ENCODE peak calls at places on chromosomes 13 and 19, in seven cellular contexts. G, H, X, W, M, Y and J are unnamed samples.

GRCh38 chr19:30864460-30865215 is 484.6 kb downstream of the TSHZ3 start:
- DNase-seq in G (peak; percentile 10), W (no peak), Y (no peak), X (no peak), M (no peak), H (no peak), J (no peak)

GRCh38 chr19:13846533-13847032 is 30.4 kb upstream of the NANOS3 start:
- DNase-seq in M (no peak), Y (peak; percentile 82), W (no peak), X (peak; percentile 95), H (peak; percentile 94), G (peak; percentile 96), J (peak; percentile 88)

GRCh38 chr13:74290324-74290773 is 156.1 kb upstream of the KLF12 start:
- DNase-seq in M (no peak), W (no peak), G (peak; percentile 73), Y (peak; percentile 11), H (peak; percentile 59), X (peak; percentile 73), J (no peak)

GRCh38 chr19:53977991-53978731 is 13.3 kb upstream of the CACNG6 start:
- DNase-seq in H (no peak), W (peak; percentile 97), X (no peak), G (peak; percentile 98), Y (peak; percentile 99), M (peak; percentile 26), J (peak; percentile 3)

GRCh38 chr19:6226444-6227155 is 53.2 kb downstream of the MLLT1 start:
- DNase-seq in M (no peak), X (no peak), H (no peak), W (no peak), G (no peak), Y (no peak), J (no peak)

GRCh38 chr19:16078759-16079707 is 2.7 kb downstream of the TPM4 start:
- DNase-seq in Y (no peak), W (peak; percentile 82), M (no peak), H (no peak), G (peak; percentile 60), X (peak; percentile 74), J (no peak)

GRCh38 chr19:5624154-5624663 is 1.3 kb downstream of the SAFB start:
- DNase-seq in W (no peak), G (peak; percentile 45), Y (no peak), X (peak; percentile 18), M (no peak), H (no peak), J (no peak)

GRCh38 chr13:100280681-100281080 is 191.8 kb downstream of the PCCA start:
- DNase-seq in W (no peak), Y (no peak), X (no peak), H (no peak), M (no peak), G (no peak), J (no peak)

GRCh38 chr13:26045123-26045522 is 6.7 kb downstream of the SHISA2 start:
- DNase-seq in M (no peak), Y (no peak), W (no peak), H (no peak), G (no peak), X (no peak), J (no peak)

GRCh38 chr13:32200741-32201140 is 114.4 kb downstream of the ZAR1L start:
- DNase-seq in W (no peak), Y (no peak), G (no peak), M (no peak), X (no peak), H (no peak), J (no peak)

GRCh38 chr13:80742027-80742426 is 401.1 kb upstream of the SPRY2 start:
- DNase-seq in W (no peak), G (no peak), M (no peak), H (no peak), X (no peak), Y (no peak), J (no peak)

GRCh38 chr13:105773887-105774538 is 761.4 kb downstream of the EFNB2 start:
- DNase-seq in X (peak; percentile 82), H (no peak), W (no peak), M (no peak), Y (no peak), G (no peak), J (no peak)

GRCh38 chr19:43507880-43508279 is 3.3 kb upstream of the PHLDB3 start:
- DNase-seq in Y (no peak), X (no peak), W (no peak), G (no peak), H (no peak), M (no peak), J (no peak)

GRCh38 chr19:45354443-45354842 is 13.9 kb downstream of the KLC3 start:
- DNase-seq in Y (no peak), G (no peak), X (no peak), W (no peak), H (no peak), M (no peak), J (no peak)

GRCh38 chr13:51817717-51818116 is 13.8 kb upstream of the DHRS12 start:
- DNase-seq in W (no peak), M (no peak), Y (no peak), G (no peak), X (no peak), H (no peak), J (no peak)

GRCh38 chr19:38255759-38256052 is 468 bp downstream of the PPP1R14A start:
- DNase-seq in Y (peak; percentile 21), M (no peak), H (no peak), G (peak; percentile 66), X (no peak), W (no peak), J (no peak)

GRCh38 chr19:43605875-43606568 is 5.9 kb upstream of the SRRM5 start:
- DNase-seq in H (no peak), G (no peak), X (no peak), M (no peak), Y (no peak), W (no peak), J (no peak)

GRCh38 chr13:43058318-43058674 is 34.9 kb downstream of the DNAJC15 start:
- DNase-seq in M (no peak), G (peak; percentile 65), Y (peak; percentile 23), X (no peak), H (no peak), W (no peak), J (no peak)

GRCh38 chr13:107870400-107870799 is 344.9 kb downstream of the LIG4 start:
- DNase-seq in Y (no peak), M (no peak), G (no peak), H (no peak), X (no peak), W (no peak), J (no peak)

GRCh38 chr13:22001336-22001735 is 330.5 kb downstream of the FGF9 start:
- DNase-seq in G (no peak), X (no peak), M (no peak), W (no peak), Y (no peak), H (no peak), J (no peak)

GRCh38 chr13:41241626-41242025 is 21.8 kb downstream of the MTRF1 start:
- DNase-seq in H (no peak), W (no peak), G (no peak), Y (no peak), X (no peak), M (no peak), J (no peak)

GRCh38 chr19:39746836-39747529 is 9.2 kb upstream of the CLC start:
- DNase-seq in W (no peak), H (no peak), X (peak; percentile 25), G (peak; percentile 63), M (no peak), Y (no peak), J (no peak)

GRCh38 chr19:50633359-50633758 is 6.3 kb downstream of the SYT3 start:
- DNase-seq in H (no peak), W (no peak), X (no peak), M (no peak), G (no peak), Y (no peak), J (no peak)